ENCODE peak calls at places on chromosome 3, in five cellular contexts. L is HepG2, W is GM12878, M is K562, H is SK-N-SH. Z is an unnamed sample.

GRCh38 chr3:15300318-15301078 is 31.9 kb downstream of the SH3BP5 start:
- DNase-seq in L (no peak), W (no peak), M (no peak), H (no peak), Z (no peak)

GRCh38 chr3:46006243-46006642 is 10.6 kb upstream of the FYCO1 start:
- DNase-seq in L (no peak), W (no peak), M (no peak), H (no peak), Z (no peak)

GRCh38 chr3:169822983-169823382 is 10.3 kb upstream of the LRRC34 start:
- DNase-seq in L (no peak), W (no peak), M (no peak), H (no peak), Z (no peak)

GRCh38 chr3:46663611-46664135 is 29.8 kb downstream of the ALS2CL start:
- DNase-seq in L (no peak), W (no peak), M (peak), H (peak), Z (no peak)

GRCh38 chr3:60309539-60310268 is 941.5 kb downstream of the FHIT start:
- DNase-seq in L (no peak), W (no peak), M (no peak), H (no peak), Z (no peak)

GRCh38 chr3:41987627-41988026 is 25.7 kb upstream of the ULK4 start:
- DNase-seq in L (no peak), W (no peak), M (no peak), H (no peak), Z (no peak)

GRCh38 chr3:113654851-113655250 is 41.6 kb downstream of the USF3 start:
- DNase-seq in L (no peak), W (no peak), M (no peak), H (no peak), Z (no peak)

GRCh38 chr3:60594025-60594424 is 657.2 kb downstream of the FHIT start:
- DNase-seq in L (no peak), W (no peak), M (no peak), H (no peak), Z (no peak)

GRCh38 chr3:100570811-100571210 is 38.6 kb upstream of the ADGRG7 start:
- DNase-seq in L (no peak), W (no peak), M (no peak), H (no peak), Z (no peak)

GRCh38 chr3:7950890-7951289 is 550.7 kb upstream of the LMCD1 start:
- DNase-seq in L (no peak), W (no peak), M (no peak), H (no peak), Z (no peak)

GRCh38 chr3:129417354-129417753 is 11.1 kb downstream of the EFCAB12 start:
- DNase-seq in L (no peak), W (no peak), M (no peak), H (no peak), Z (no peak)

GRCh38 chr3:156252656-156253055 is 132.3 kb downstream of the KCNAB1 start:
- DNase-seq in L (no peak), W (no peak), M (no peak), H (no peak), Z (no peak)

GRCh38 chr3:129625071-129625874 is 18.8 kb upstream of the PLXND1 start:
- DNase-seq in L (no peak), W (no peak), M (no peak), H (peak), Z (peak)

GRCh38 chr3:98979296-98979695 is 77.8 kb upstream of the DCBLD2 start:
- DNase-seq in L (no peak), W (no peak), M (no peak), H (no peak), Z (no peak)

GRCh38 chr3:174767853-174768382 is 91.2 kb upstream of the NAALADL2 start:
- DNase-seq in L (no peak), W (no peak), M (no peak), H (no peak), Z (no peak)

GRCh38 chr3:160400631-160401150 is 1.2 kb downstream of the SMC4 start:
- DNase-seq in L (no peak), W (no peak), M (peak), H (peak), Z (no peak)

DNA sequence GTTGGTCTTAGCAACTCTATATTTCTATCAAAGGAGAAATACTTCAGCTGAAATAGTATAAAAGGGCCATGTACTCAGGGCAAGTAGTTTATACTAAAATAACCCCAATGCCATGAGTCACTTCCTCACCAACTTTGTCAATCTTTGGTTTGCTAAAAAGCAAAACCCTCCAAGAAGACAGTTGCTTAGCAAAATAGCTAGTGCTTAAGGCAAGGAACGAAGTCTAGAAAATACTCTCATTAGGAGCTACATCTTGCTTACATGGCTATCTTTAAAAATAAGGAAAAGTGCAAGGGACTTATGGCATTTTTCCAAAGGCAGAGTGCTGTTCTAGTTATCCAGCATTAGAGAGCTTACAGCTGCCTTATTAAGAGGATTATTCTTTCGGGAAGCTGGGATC is 28.4 kb downstream of the P3H2 start:
- DNase-seq in L (no peak), W (no peak), M (no peak), H (no peak), Z (no peak)
- H3K9ac ChIP-seq in L (no peak), W (no peak), M (no peak), H (no peak), Z (no peak)

GRCh38 chr3:187748050-187748481 is 2.8 kb upstream of the BCL6 start:
- DNase-seq in L (peak), W (no peak), M (peak), H (peak), Z (peak)

GRCh38 chr3:187747506-187747905 is 2.2 kb upstream of the BCL6 start:
- DNase-seq in L (no peak), W (no peak), M (no peak), H (no peak), Z (no peak)

GRCh38 chr3:187753516-187753915 is 8.2 kb upstream of the BCL6 start:
- DNase-seq in L (no peak), W (no peak), M (no peak), H (no peak), Z (no peak)

GRCh38 chr3:187750041-187750512 is 4.8 kb upstream of the BCL6 start:
- DNase-seq in L (peak), W (no peak), M (no peak), H (no peak), Z (no peak)

DNA sequence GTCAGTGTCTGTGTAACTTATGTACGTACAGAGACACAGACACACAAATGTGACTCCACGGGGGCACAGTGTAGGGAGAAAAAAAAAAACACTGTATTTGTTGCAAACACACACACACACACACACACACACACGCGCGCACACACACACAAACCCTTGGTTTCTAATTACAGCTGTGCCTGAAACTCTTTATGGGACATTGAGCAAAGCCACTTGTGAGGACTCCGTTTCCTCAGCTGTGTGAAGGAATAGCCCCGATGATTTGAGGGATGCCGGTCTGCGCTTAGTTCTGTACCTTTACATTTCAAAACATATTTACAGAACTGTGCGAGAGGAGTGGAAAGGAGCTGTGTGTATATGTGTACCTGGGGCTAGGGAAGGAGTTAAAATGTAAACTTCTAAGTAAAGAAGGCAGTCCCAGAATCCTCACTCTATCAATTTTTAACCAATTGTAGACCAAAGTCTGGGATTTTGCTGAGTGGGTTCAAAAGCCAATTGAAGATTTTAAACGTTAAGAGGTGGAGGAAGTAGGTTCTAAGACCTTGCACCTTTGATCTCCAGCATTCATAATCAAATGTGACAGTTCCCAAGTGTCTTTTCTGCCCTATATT is 5.3 kb upstream of the BCL6 start:
- DNase-seq in L (peak), W (no peak), M (no peak), H (no peak), Z (no peak)
- TF ChIP-seq CHD2 in L (no peak), W (no peak), M (no peak), H (no peak), Z (no peak)

DNA sequence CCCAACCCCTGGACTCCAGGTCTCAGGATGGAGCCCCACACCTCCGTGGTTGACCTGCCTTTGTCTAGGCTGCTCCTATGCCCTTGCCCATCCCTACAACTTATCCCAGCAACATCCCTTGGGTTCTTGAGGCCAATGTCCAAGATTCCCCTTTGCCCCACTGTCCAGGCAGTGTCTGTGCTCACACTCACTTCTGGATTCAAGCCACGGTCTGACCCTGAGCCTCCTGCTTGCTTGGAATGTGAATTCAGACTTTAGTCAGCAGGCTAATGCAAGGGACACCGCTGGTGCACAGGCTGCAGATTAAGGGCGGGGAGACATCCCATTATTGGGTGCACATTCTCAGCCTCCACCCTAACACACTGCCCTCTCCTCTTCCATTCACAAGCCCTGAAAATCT is 154.1 kb downstream of the WNT5A start:
- DNase-seq in L (no peak), W (no peak), M (no peak), H (no peak), Z (no peak)
- H3K9ac ChIP-seq in L (no peak), W (no peak), M (no peak), H (no peak), Z (no peak)

DNA sequence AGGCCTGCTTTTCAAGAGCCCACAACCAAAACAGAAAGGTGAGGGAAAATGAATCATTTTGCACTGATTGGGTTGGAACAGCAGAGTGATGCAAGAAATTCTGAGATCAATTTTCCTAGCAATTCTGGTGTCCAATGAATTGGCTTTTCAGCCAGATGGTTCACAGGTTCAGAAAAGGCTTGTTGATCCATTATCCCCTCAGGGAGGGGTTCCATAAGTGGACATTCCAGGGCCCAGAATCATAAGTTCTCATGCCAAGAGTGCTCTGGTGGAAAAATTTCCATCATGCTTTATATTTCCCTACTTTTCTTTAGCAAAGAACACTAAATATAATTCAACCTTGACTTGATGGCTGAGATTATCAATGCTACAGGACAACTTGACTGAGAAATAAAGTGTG is 16.2 kb downstream of the RBP2 start:
- DNase-seq in L (no peak), W (no peak), M (no peak), H (no peak), Z (no peak)
- TF ChIP-seq CHD2 in L (no peak), W (no peak), M (no peak), H (no peak), Z (no peak)

GRCh38 chr3:43528498-43529099 is 93.2 kb downstream of the ANO10 start:
- DNase-seq in L (no peak), W (no peak), M (no peak), H (no peak), Z (no peak)

GRCh38 chr3:43534676-43535075 is 87.1 kb downstream of the ANO10 start:
- DNase-seq in L (no peak), W (no peak), M (no peak), H (no peak), Z (no peak)

GRCh38 chr3:43531835-43532234 is 90.0 kb downstream of the ANO10 start:
- DNase-seq in L (peak), W (no peak), M (no peak), H (no peak), Z (no peak)

GRCh38 chr3:43537206-43537605 is 84.6 kb downstream of the ANO10 start:
- DNase-seq in L (no peak), W (no peak), M (no peak), H (no peak), Z (no peak)

GRCh38 chr3:43533009-43533408 is 88.8 kb downstream of the ANO10 start:
- DNase-seq in L (no peak), W (no peak), M (no peak), H (no peak), Z (no peak)
- H3K9ac ChIP-seq in L (no peak), W (no peak), M (no peak), H (no peak), Z (no peak)

GRCh38 chr3:38247366-38248035 is 18.1 kb upstream of the SLC22A13 start:
- DNase-seq in L (peak), W (no peak), M (no peak), H (no peak), Z (no peak)
- TF ChIP-seq CHD2 in L (no peak), W (no peak), M (no peak), H (no peak), Z (no peak)

GRCh38 chr3:56790016-56790950 is 11.5 kb downstream of the ARHGEF3 start:
- DNase-seq in L (no peak), W (no peak), M (no peak), H (no peak), Z (no peak)

GRCh38 chr3:56788506-56788905 is 13.2 kb downstream of the ARHGEF3 start:
- DNase-seq in L (no peak), W (no peak), M (no peak), H (no peak), Z (no peak)

GRCh38 chr3:56785499-56785898 is 16.2 kb downstream of the ARHGEF3 start:
- DNase-seq in L (no peak), W (no peak), M (no peak), H (no peak), Z (no peak)

GRCh38 chr3:56787258-56787777 is 14.4 kb downstream of the ARHGEF3 start:
- DNase-seq in L (no peak), W (no peak), M (no peak), H (no peak), Z (no peak)

DNA sequence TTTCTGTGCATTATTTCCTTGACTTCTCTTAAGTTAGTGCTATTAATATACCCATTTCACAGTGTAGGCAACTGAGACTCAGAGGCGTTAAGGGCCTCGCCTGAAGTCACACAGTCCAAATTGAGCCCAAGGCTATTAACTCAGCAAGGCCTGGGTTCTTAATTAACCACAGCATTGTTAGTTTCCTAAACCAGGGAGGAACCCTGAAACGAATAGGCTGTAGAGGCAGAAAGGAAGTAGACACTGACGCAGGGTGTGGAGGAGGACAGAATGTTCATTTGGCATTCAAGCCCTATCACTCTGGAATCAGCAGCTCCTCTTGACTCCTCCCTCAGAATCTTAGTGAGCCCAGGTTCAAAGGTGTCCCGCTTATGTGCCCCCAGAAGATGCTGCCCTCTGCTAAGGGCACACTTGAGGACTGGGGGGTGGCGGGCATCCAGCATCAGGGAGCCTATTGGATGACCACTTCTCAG is 13.9 kb downstream of the ARHGEF3 start:
- DNase-seq in L (no peak), W (no peak), M (no peak), H (no peak), Z (no peak)
- H3K9ac ChIP-seq in L (no peak), W (no peak), M (no peak), H (no peak), Z (no peak)

Z was measured in H1.